ENCODE peak calls at places on chromosomes 4 and X, in eight cellular contexts. M is A549, S is IMR-90, E is H1, H is HepG2, W is HCT116, A is K562, V is GM12878. J is an unnamed sample.
A peak's percentile ranks its signal among the peaks of the same experiment; 100 is the strongest.

GRCh38 chr4:142549726-142550463 is 296.2 kb downstream of the INPP4B start:
- DNase-seq in H (no peak), S (peak; percentile 81), E (no peak), A (no peak), V (no peak), W (peak; percentile 97), M (peak; percentile 13), J (no peak)

GRCh38 chr4:11418610-11419009 is 10.1 kb downstream of the HS3ST1 start:
- DNase-seq in V (no peak), M (no peak), W (no peak), H (no peak), S (peak; percentile 7), A (no peak), E (no peak), J (no peak)

GRCh38 chrX:46408553-46409407 is 136.4 kb downstream of the ZNF674 start:
- DNase-seq in H (peak; percentile 18), W (peak; percentile 42), A (peak; percentile 41), V (peak; percentile 16), S (peak; percentile 76), E (no peak), M (peak; percentile 35), J (peak; percentile 57)

GRCh38 chr4:159966741-159967140 is 863.9 kb downstream of the RAPGEF2 start:
- DNase-seq in E (no peak), V (no peak), S (no peak), M (no peak), A (no peak), H (no peak), W (no peak), J (no peak)

GRCh38 chr4:156132196-156132595 is 178.5 kb upstream of the CTSO start:
- DNase-seq in S (no peak), E (no peak), V (no peak), A (no peak), H (no peak), M (no peak), W (no peak), J (no peak)

GRCh38 chr4:88119951-88120350 is 38.5 kb downstream of the ABCG2 start:
- DNase-seq in W (no peak), S (no peak), E (no peak), V (no peak), A (no peak), H (no peak), M (no peak), J (no peak)

GRCh38 chr4:83865417-83866150 is 329.7 kb downstream of the GPAT3 start:
- DNase-seq in H (no peak), A (no peak), V (no peak), S (no peak), W (no peak), M (no peak), E (no peak), J (no peak)

GRCh38 chr4:37867102-37867501 is 23.8 kb upstream of the TBC1D1 start:
- DNase-seq in M (no peak), S (no peak), A (no peak), W (no peak), V (no peak), H (no peak), E (no peak), J (no peak)

GRCh38 chr4:135240796-135241195 is 1039.2 kb upstream of the PABPC4L start:
- DNase-seq in V (no peak), M (no peak), E (no peak), W (no peak), S (peak; percentile 28), A (no peak), H (no peak), J (no peak)

GRCh38 chrX:106481341-106481740 is 130.4 kb upstream of the RADX start:
- DNase-seq in E (no peak), V (peak; percentile 15), S (peak; percentile 41), H (peak; percentile 50), A (peak; percentile 11), W (peak; percentile 46), M (peak; percentile 3), J (peak; percentile 33)

GRCh38 chrX:4240541-4241194 is 527.2 kb upstream of the PRKX start:
- DNase-seq in S (no peak), A (no peak), W (no peak), E (no peak), V (no peak), H (peak; percentile 3), M (no peak), J (no peak)

GRCh38 chr4:72604324-72604723 is 35.3 kb upstream of the ADAMTS3 start:
- DNase-seq in H (no peak), V (no peak), E (no peak), W (no peak), M (no peak), A (no peak), S (no peak), J (no peak)

GRCh38 chr4:48329976-48330375 is 11.4 kb upstream of the SLAIN2 start:
- DNase-seq in S (peak; percentile 91), W (no peak), H (no peak), E (no peak), V (no peak), A (no peak), M (no peak), J (no peak)

GRCh38 chrX:125382148-125382628 is 62.5 kb downstream of the TEX13C start:
- DNase-seq in H (no peak), S (no peak), W (no peak), M (no peak), E (no peak), A (no peak), V (no peak), J (no peak)

GRCh38 chr4:88106205-88106604 is 52.2 kb downstream of the ABCG2 start:
- DNase-seq in M (no peak), H (no peak), V (no peak), W (no peak), S (peak; percentile 73), A (no peak), E (no peak), J (no peak)

GRCh38 chrX:2318371-2318770 is 182.4 kb downstream of the DHRSX start:
- DNase-seq in S (no peak), A (peak; percentile 16), M (no peak), W (no peak), H (no peak), V (no peak), E (no peak), J (no peak)

GRCh38 chrX:139930923-139931645 is 1.8 kb downstream of the ATP11C start:
- DNase-seq in A (peak; percentile 28), S (no peak), W (no peak), H (peak; percentile 20), M (peak; percentile 10), E (no peak), V (no peak), J (peak; percentile 42)

GRCh38 chr4:151692821-151693504 is 67.8 kb downstream of the GATB start:
- DNase-seq in V (no peak), W (no peak), A (no peak), E (no peak), S (peak; percentile 29), M (no peak), H (no peak), J (no peak)

GRCh38 chr4:83043801-83044407 is 8.9 kb downstream of the COPS4 start:
- DNase-seq in M (no peak), E (no peak), H (no peak), W (no peak), A (no peak), S (peak; percentile 44), V (no peak), J (no peak)

GRCh38 chr4:101136373-101137370 is 210.7 kb downstream of the PPP3CA start:
- DNase-seq in A (no peak), S (no peak), V (no peak), E (no peak), W (no peak), H (no peak), M (no peak), J (no peak)

GRCh38 chrX:12580548-12580947 is 210.7 kb upstream of the PRPS2 start:
- DNase-seq in V (no peak), W (no peak), H (peak; percentile 0), A (no peak), M (peak; percentile 5), S (peak; percentile 7), E (no peak), J (no peak)

GRCh38 chr4:89752932-89753598 is 83.9 kb downstream of the SNCA start:
- DNase-seq in A (no peak), W (no peak), E (no peak), V (no peak), S (peak; percentile 92), M (no peak), H (no peak), J (peak; percentile 33)

GRCh38 chrX:19805054-19805690 is 82.2 kb downstream of the SH3KBP1 start:
- DNase-seq in A (no peak), E (no peak), M (no peak), V (no peak), H (no peak), S (no peak), W (no peak), J (no peak)

GRCh38 chrX:72576161-72576896 is 3.7 kb upstream of the HDAC8 start:
- DNase-seq in V (no peak), H (peak; percentile 1), A (no peak), E (no peak), S (peak; percentile 52), W (no peak), M (no peak), J (no peak)

GRCh38 chr4:147351083-147351787 is 129.7 kb upstream of the EDNRA start:
- DNase-seq in A (no peak), W (no peak), E (no peak), S (peak; percentile 39), M (no peak), V (no peak), H (no peak), J (no peak)

GRCh38 chrX:109840585-109840984 is 107.5 kb upstream of the ACSL4 start:
- DNase-seq in V (no peak), S (peak; percentile 95), W (peak; percentile 21), E (no peak), A (peak; percentile 70), M (peak; percentile 31), H (peak; percentile 17), J (no peak)
- TF ChIP-seq RAD21 in V (no peak), S (no peak), W (no peak), E (no peak), A (no peak), M (no peak), H (no peak), J (no peak)

GRCh38 chr4:3402409-3403103 is 39.2 kb upstream of the HGFAC start:
- DNase-seq in E (no peak), W (no peak), H (no peak), S (peak; percentile 36), V (no peak), A (no peak), M (no peak), J (no peak)
- TF ChIP-seq RAD21 in E (no peak), W (no peak), H (no peak), S (no peak), V (no peak), A (no peak), M (no peak), J (no peak)

GRCh38 chr4:123497328-123497727 is 100.7 kb downstream of the SPRY1 start:
- DNase-seq in S (no peak), M (no peak), A (no peak), V (no peak), H (no peak), W (no peak), E (no peak), J (no peak)
- TF ChIP-seq RAD21 in S (no peak), M (no peak), A (no peak), V (no peak), H (no peak), W (no peak), E (no peak), J (no peak)

DNA sequence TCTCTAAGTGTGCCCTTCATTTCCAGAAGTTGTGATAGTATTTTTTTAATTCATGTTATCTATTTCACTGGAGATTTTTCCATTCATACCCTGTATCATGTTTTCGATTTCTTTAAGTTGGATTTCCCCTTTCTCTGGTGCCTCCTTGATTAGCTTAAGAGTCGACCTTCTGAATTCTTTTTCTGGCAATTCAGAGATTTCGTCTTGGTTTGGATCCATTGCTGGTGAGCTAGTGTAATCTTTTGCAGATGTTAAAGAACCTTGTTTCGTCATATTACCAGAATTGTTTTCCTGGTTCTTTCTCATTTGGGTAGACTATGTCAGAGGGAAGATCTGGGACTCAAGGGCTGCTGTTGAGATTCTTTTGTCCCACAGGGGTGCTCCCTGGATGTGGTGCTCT is 9.1 kb upstream of the SH3BP2 start:
- DNase-seq in S (no peak), E (no peak), V (no peak), W (no peak), M (no peak), H (no peak), A (no peak), J (no peak)
- TF ChIP-seq RAD21 in S (no peak), E (no peak), V (no peak), W (no peak), M (no peak), H (no peak), A (no peak), J (no peak)